ENCODE peak calls at places on chromosomes 1 and 21, in four cellular contexts. One of them, this sample, is unnamed.

GRCh38 chr1:170562644-170563338 is 30.8 kb downstream of the GORAB start:
- DNase-seq in stimulated activated CD8-positive, alpha-beta memory T cell treated with anti-CD3 and anti-CD28 coated beads, Interleukin-7, amount 100 ng/mL, for 1 hour: no peak
- DNase-seq in NCI-H1105 treated with DMSO at 0.1 percent for 48 hours: no peak
- DNase-seq in GM13976: peak; percentile 17
- DNase-seq in this sample: no peak

GRCh38 chr1:166489670-166490436 is 323.1 kb upstream of the FAM78B start:
- DNase-seq in stimulated activated CD8-positive, alpha-beta memory T cell treated with anti-CD3 and anti-CD28 coated beads, Interleukin-7, amount 100 ng/mL, for 1 hour: no peak
- DNase-seq in NCI-H1105 treated with DMSO at 0.1 percent for 48 hours: peak; percentile 57
- DNase-seq in GM13976: peak; percentile 16
- DNase-seq in this sample: peak; percentile 6

GRCh38 chr1:12255918-12256317 is 26.1 kb downstream of the VPS13D start:
- DNase-seq in stimulated activated CD8-positive, alpha-beta memory T cell treated with anti-CD3 and anti-CD28 coated beads, Interleukin-7, amount 100 ng/mL, for 1 hour: no peak
- DNase-seq in NCI-H1105 treated with DMSO at 0.1 percent for 48 hours: no peak
- DNase-seq in GM13976: no peak
- DNase-seq in this sample: no peak

GRCh38 chr1:90534669-90535379 is 182.3 kb downstream of the BARHL2 start:
- DNase-seq in stimulated activated CD8-positive, alpha-beta memory T cell treated with anti-CD3 and anti-CD28 coated beads, Interleukin-7, amount 100 ng/mL, for 1 hour: no peak
- DNase-seq in NCI-H1105 treated with DMSO at 0.1 percent for 48 hours: no peak
- DNase-seq in GM13976: no peak
- DNase-seq in this sample: no peak

GRCh38 chr1:169368406-169368769 is 393 bp downstream of the BLZF1 start:
- DNase-seq in stimulated activated CD8-positive, alpha-beta memory T cell treated with anti-CD3 and anti-CD28 coated beads, Interleukin-7, amount 100 ng/mL, for 1 hour: no peak
- DNase-seq in NCI-H1105 treated with DMSO at 0.1 percent for 48 hours: no peak
- DNase-seq in GM13976: no peak
- DNase-seq in this sample: no peak

GRCh38 chr1:203368624-203369451 is 17.9 kb upstream of the FMOD start:
- DNase-seq in stimulated activated CD8-positive, alpha-beta memory T cell treated with anti-CD3 and anti-CD28 coated beads, Interleukin-7, amount 100 ng/mL, for 1 hour: no peak
- DNase-seq in NCI-H1105 treated with DMSO at 0.1 percent for 48 hours: no peak
- DNase-seq in GM13976: no peak
- DNase-seq in this sample: no peak

GRCh38 chr21:16908087-16908486 is 604.8 kb upstream of the CXADR start:
- DNase-seq in stimulated activated CD8-positive, alpha-beta memory T cell treated with anti-CD3 and anti-CD28 coated beads, Interleukin-7, amount 100 ng/mL, for 1 hour: no peak
- DNase-seq in NCI-H1105 treated with DMSO at 0.1 percent for 48 hours: peak; percentile 86
- DNase-seq in GM13976: no peak
- DNase-seq in this sample: no peak

GRCh38 chr1:119012383-119012782 is 24.2 kb upstream of the TBX15 start:
- DNase-seq in stimulated activated CD8-positive, alpha-beta memory T cell treated with anti-CD3 and anti-CD28 coated beads, Interleukin-7, amount 100 ng/mL, for 1 hour: no peak
- DNase-seq in NCI-H1105 treated with DMSO at 0.1 percent for 48 hours: no peak
- DNase-seq in GM13976: no peak
- DNase-seq in this sample: no peak

GRCh38 chr1:5404412-5405203 is 587.6 kb downstream of the NPHP4 start:
- DNase-seq in stimulated activated CD8-positive, alpha-beta memory T cell treated with anti-CD3 and anti-CD28 coated beads, Interleukin-7, amount 100 ng/mL, for 1 hour: no peak
- DNase-seq in NCI-H1105 treated with DMSO at 0.1 percent for 48 hours: no peak
- DNase-seq in GM13976: no peak
- DNase-seq in this sample: no peak

GRCh38 chr21:37659874-37660273 is 256.4 kb downstream of the KCNJ6 start:
- DNase-seq in stimulated activated CD8-positive, alpha-beta memory T cell treated with anti-CD3 and anti-CD28 coated beads, Interleukin-7, amount 100 ng/mL, for 1 hour: no peak
- DNase-seq in NCI-H1105 treated with DMSO at 0.1 percent for 48 hours: no peak
- DNase-seq in GM13976: no peak
- DNase-seq in this sample: no peak

GRCh38 chr1:6392081-6392879 is 1.3 kb downstream of the ACOT7 start:
- DNase-seq in stimulated activated CD8-positive, alpha-beta memory T cell treated with anti-CD3 and anti-CD28 coated beads, Interleukin-7, amount 100 ng/mL, for 1 hour: no peak
- DNase-seq in NCI-H1105 treated with DMSO at 0.1 percent for 48 hours: peak; percentile 35
- DNase-seq in GM13976: peak; percentile 26
- DNase-seq in this sample: no peak

GRCh38 chr1:99704356-99704816 is 58.5 kb downstream of the PALMD start:
- DNase-seq in stimulated activated CD8-positive, alpha-beta memory T cell treated with anti-CD3 and anti-CD28 coated beads, Interleukin-7, amount 100 ng/mL, for 1 hour: no peak
- DNase-seq in NCI-H1105 treated with DMSO at 0.1 percent for 48 hours: no peak
- DNase-seq in GM13976: no peak
- DNase-seq in this sample: no peak

GRCh38 chr1:3662080-3662671 is 9.9 kb downstream of the TP73 start:
- DNase-seq in stimulated activated CD8-positive, alpha-beta memory T cell treated with anti-CD3 and anti-CD28 coated beads, Interleukin-7, amount 100 ng/mL, for 1 hour: no peak
- DNase-seq in NCI-H1105 treated with DMSO at 0.1 percent for 48 hours: no peak
- DNase-seq in GM13976: no peak
- DNase-seq in this sample: no peak

GRCh38 chr1:19835573-19835972 is 20.5 kb upstream of the RNF186 start:
- DNase-seq in stimulated activated CD8-positive, alpha-beta memory T cell treated with anti-CD3 and anti-CD28 coated beads, Interleukin-7, amount 100 ng/mL, for 1 hour: no peak
- DNase-seq in NCI-H1105 treated with DMSO at 0.1 percent for 48 hours: no peak
- DNase-seq in GM13976: no peak
- DNase-seq in this sample: no peak

GRCh38 chr1:172286629-172287076 is 133.8 kb upstream of the C1orf105 start:
- DNase-seq in stimulated activated CD8-positive, alpha-beta memory T cell treated with anti-CD3 and anti-CD28 coated beads, Interleukin-7, amount 100 ng/mL, for 1 hour: no peak
- DNase-seq in NCI-H1105 treated with DMSO at 0.1 percent for 48 hours: no peak
- DNase-seq in GM13976: no peak
- DNase-seq in this sample: no peak

GRCh38 chr1:36369061-36369470 is 16.7 kb downstream of the STK40 start:
- DNase-seq in stimulated activated CD8-positive, alpha-beta memory T cell treated with anti-CD3 and anti-CD28 coated beads, Interleukin-7, amount 100 ng/mL, for 1 hour: peak; percentile 71
- DNase-seq in NCI-H1105 treated with DMSO at 0.1 percent for 48 hours: peak; percentile 67
- DNase-seq in GM13976: peak; percentile 88
- DNase-seq in this sample: no peak

GRCh38 chr1:43634729-43635128 is 15.2 kb upstream of the KDM4A start:
- DNase-seq in stimulated activated CD8-positive, alpha-beta memory T cell treated with anti-CD3 and anti-CD28 coated beads, Interleukin-7, amount 100 ng/mL, for 1 hour: no peak
- DNase-seq in NCI-H1105 treated with DMSO at 0.1 percent for 48 hours: no peak
- DNase-seq in GM13976: no peak
- DNase-seq in this sample: no peak

GRCh38 chr1:111516008-111516535 is 12.6 kb upstream of the ADORA3 start:
- DNase-seq in stimulated activated CD8-positive, alpha-beta memory T cell treated with anti-CD3 and anti-CD28 coated beads, Interleukin-7, amount 100 ng/mL, for 1 hour: no peak
- DNase-seq in NCI-H1105 treated with DMSO at 0.1 percent for 48 hours: peak; percentile 22
- DNase-seq in GM13976: peak; percentile 65
- DNase-seq in this sample: no peak

GRCh38 chr1:88252745-88253144 is 431.3 kb upstream of the PKN2 start:
- DNase-seq in stimulated activated CD8-positive, alpha-beta memory T cell treated with anti-CD3 and anti-CD28 coated beads, Interleukin-7, amount 100 ng/mL, for 1 hour: no peak
- DNase-seq in NCI-H1105 treated with DMSO at 0.1 percent for 48 hours: no peak
- DNase-seq in GM13976: no peak
- DNase-seq in this sample: no peak

GRCh38 chr1:228081144-228081543 is 1.4 kb upstream of the ARF1 start:
- DNase-seq in stimulated activated CD8-positive, alpha-beta memory T cell treated with anti-CD3 and anti-CD28 coated beads, Interleukin-7, amount 100 ng/mL, for 1 hour: no peak
- DNase-seq in NCI-H1105 treated with DMSO at 0.1 percent for 48 hours: no peak
- DNase-seq in GM13976: no peak
- DNase-seq in this sample: no peak

GRCh38 chr1:26459573-26460031 is 12.6 kb upstream of the HMGN2 start:
- DNase-seq in stimulated activated CD8-positive, alpha-beta memory T cell treated with anti-CD3 and anti-CD28 coated beads, Interleukin-7, amount 100 ng/mL, for 1 hour: no peak
- DNase-seq in NCI-H1105 treated with DMSO at 0.1 percent for 48 hours: peak; percentile 83
- DNase-seq in GM13976: no peak
- DNase-seq in this sample: no peak

GRCh38 chr1:39754026-39754569 is 15.4 kb downstream of the PPIE start:
- DNase-seq in stimulated activated CD8-positive, alpha-beta memory T cell treated with anti-CD3 and anti-CD28 coated beads, Interleukin-7, amount 100 ng/mL, for 1 hour: no peak
- DNase-seq in NCI-H1105 treated with DMSO at 0.1 percent for 48 hours: no peak
- DNase-seq in GM13976: no peak
- DNase-seq in this sample: no peak

GRCh38 chr1:37064059-37064458 is 29.7 kb upstream of the GRIK3 start:
- DNase-seq in stimulated activated CD8-positive, alpha-beta memory T cell treated with anti-CD3 and anti-CD28 coated beads, Interleukin-7, amount 100 ng/mL, for 1 hour: no peak
- DNase-seq in NCI-H1105 treated with DMSO at 0.1 percent for 48 hours: peak; percentile 96
- DNase-seq in GM13976: no peak
- DNase-seq in this sample: no peak

GRCh38 chr21:38822754-38823374 is 17.1 kb downstream of the ETS2 start:
- DNase-seq in stimulated activated CD8-positive, alpha-beta memory T cell treated with anti-CD3 and anti-CD28 coated beads, Interleukin-7, amount 100 ng/mL, for 1 hour: no peak
- DNase-seq in NCI-H1105 treated with DMSO at 0.1 percent for 48 hours: no peak
- DNase-seq in GM13976: no peak
- DNase-seq in this sample: no peak

GRCh38 chr1:93219443-93219842 is 38.9 kb downstream of the CCDC18 start:
- DNase-seq in stimulated activated CD8-positive, alpha-beta memory T cell treated with anti-CD3 and anti-CD28 coated beads, Interleukin-7, amount 100 ng/mL, for 1 hour: no peak
- DNase-seq in NCI-H1105 treated with DMSO at 0.1 percent for 48 hours: no peak
- DNase-seq in GM13976: peak; percentile 37
- DNase-seq in this sample: no peak

This sample was measured in esophagus squamous epithelium.